ENCODE peak calls at places on chromosome 21, in four cellular contexts. M is WTC11, O is K562, R is HepG2. W is an unnamed sample.

GRCh38 chr21:44517175-44517899 is 22.7 kb downstream of the KRTAP10-1 start:
- DNase-seq in M (peak; percentile 51), O (peak; percentile 92), R (peak; percentile 93), W (peak; percentile 87)

GRCh38 chr21:21682172-21682571 is 684.0 kb downstream of the NCAM2 start:
- DNase-seq in M (no peak), O (no peak), R (no peak), W (no peak)

GRCh38 chr21:25925936-25926335 is 191.2 kb downstream of the GABPA start:
- DNase-seq in M (no peak), O (no peak), R (no peak), W (no peak)

GRCh38 chr21:16308269-16308668 is 578.5 kb downstream of the USP25 start:
- DNase-seq in M (no peak), O (no peak), R (no peak), W (no peak)

GRCh38 chr21:26881504-26882228 is 36.5 kb upstream of the ADAMTS1 start:
- DNase-seq in M (no peak), O (no peak), R (no peak), W (no peak)

GRCh38 chr21:40318371-40318770 is 451.1 kb downstream of the PCP4 start:
- DNase-seq in M (no peak), O (no peak), R (no peak), W (no peak)

GRCh38 chr21:21971384-21971783 is 973.2 kb downstream of the NCAM2 start:
- DNase-seq in M (no peak), O (no peak), R (no peak), W (no peak)

GRCh38 chr21:31180256-31181088 is 142.2 kb upstream of the KRTAP19-8 start:
- DNase-seq in M (no peak), O (peak; percentile 35), R (peak; percentile 13), W (peak; percentile 52)

GRCh38 chr21:17387030-17387617 is 125.7 kb upstream of the CXADR start:
- DNase-seq in M (peak; percentile 14), O (peak; percentile 41), R (peak; percentile 75), W (peak; percentile 62)

GRCh38 chr21:45222001-45222400 is 65.7 kb downstream of the POFUT2 start:
- DNase-seq in M (no peak), O (no peak), R (no peak), W (no peak)

GRCh38 chr21:31318971-31319370 is 25.1 kb downstream of the TIAM1 start:
- DNase-seq in M (no peak), O (no peak), R (no peak), W (no peak)

GRCh38 chr21:45624356-45624854 is 19.1 kb upstream of the PCBP3 start:
- DNase-seq in M (no peak), O (no peak), R (no peak), W (no peak)

GRCh38 chr21:35637431-35637830 is 422.9 kb downstream of the SETD4 start:
- DNase-seq in M (no peak), O (no peak), R (no peak), W (no peak)

GRCh38 chr21:28336299-28336698 is 656.4 kb downstream of the LTN1 start:
- DNase-seq in M (no peak), O (no peak), R (peak; percentile 16), W (no peak)

GRCh38 chr21:34227386-34227852 is 136.4 kb upstream of the KCNE2 start:
- DNase-seq in M (no peak), O (no peak), R (no peak), W (no peak)

GRCh38 chr21:33069994-33070811 is at the start of gene OLIG1:
- DNase-seq in M (peak; percentile 82), O (no peak), R (no peak), W (peak; percentile 88)
- TF ChIP-seq ELF4 in M (no peak), O (no peak), R (no peak), W (no peak)

GRCh38 chr21:42097860-42098259 is 26.7 kb downstream of the UMODL1 start:
- DNase-seq in M (no peak), O (no peak), R (peak; percentile 55), W (peak; percentile 65)
- TF ChIP-seq ELF4 in M (no peak), O (no peak), R (no peak), W (no peak)

GRCh38 chr21:38524168-38525153 is 26.2 kb upstream of the ERG start:
- DNase-seq in M (no peak), O (no peak), R (peak; percentile 91), W (no peak)

GRCh38 chr21:38525454-38525853 is 27.2 kb upstream of the ERG start:
- DNase-seq in M (no peak), O (no peak), R (no peak), W (no peak)

GRCh38 chr21:38520511-38520910 is 22.2 kb upstream of the ERG start:
- DNase-seq in M (no peak), O (no peak), R (no peak), W (no peak)
- TF ChIP-seq ELF4 in M (no peak), O (no peak), R (no peak), W (no peak)

GRCh38 chr21:38942617-38943245 is 137.0 kb downstream of the ETS2 start:
- DNase-seq in M (no peak), O (no peak), R (no peak), W (no peak)
- TF ChIP-seq ELF4 in M (no peak), O (no peak), R (no peak), W (no peak)

DNA sequence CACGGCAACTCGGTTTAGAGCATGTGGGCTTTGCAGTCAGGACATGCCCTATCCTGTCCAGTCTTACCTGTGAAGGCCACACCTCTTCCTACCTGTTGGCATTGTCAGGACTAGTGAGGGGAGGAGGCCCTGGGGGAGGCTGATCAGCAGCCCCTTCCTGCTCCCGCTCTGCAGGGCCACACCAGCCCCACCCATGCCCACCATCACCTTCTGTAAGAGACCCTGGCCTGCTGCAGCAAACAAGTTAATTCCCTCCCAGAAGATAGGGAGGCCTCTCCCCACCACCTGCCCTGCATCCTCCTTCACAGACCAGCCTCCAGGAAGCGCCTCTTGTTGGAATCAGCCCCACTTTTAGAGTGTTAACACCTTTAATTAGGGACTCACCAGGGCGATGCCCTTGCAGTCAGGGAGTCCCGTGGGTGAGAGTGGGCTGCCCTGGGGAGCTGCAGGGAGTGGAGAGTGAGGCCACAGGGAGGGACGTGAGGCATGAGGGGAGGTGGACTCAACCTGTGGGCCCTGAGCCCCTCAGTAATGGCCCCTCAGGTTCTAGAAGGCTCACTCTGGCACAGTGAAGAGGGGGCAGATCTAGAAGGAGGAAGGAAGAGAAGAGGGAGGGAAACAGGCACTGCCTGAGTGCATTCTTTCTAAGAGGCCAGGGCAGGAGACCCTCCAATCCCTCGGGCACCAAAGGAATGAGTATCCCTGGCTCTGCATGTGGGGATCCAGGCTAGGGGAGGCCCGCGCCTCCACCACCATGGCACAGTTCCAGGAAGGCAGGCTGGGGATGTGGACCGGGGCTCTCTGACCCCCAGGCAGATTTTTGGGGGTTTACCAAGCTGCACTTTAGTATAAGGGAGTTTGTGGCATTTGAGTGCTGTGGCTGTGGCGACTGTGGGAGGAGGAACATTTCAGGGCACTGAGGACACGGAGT is 8.2 kb downstream of the UMODL1 start:
- DNase-seq in M (no peak), O (no peak), R (no peak), W (no peak)
- TF ChIP-seq ELF4 in M (no peak), O (no peak), R (no peak), W (no peak)

W was measured in HEK293T.